ENCODE peak calls at places on chromosome 1, in eight cellular contexts. D is SJSA1; X is effector memory CD8-positive, alpha-beta T cell; Q is stimulated activated CD4-positive, alpha-beta T cell treated with anti-CD3 and anti-CD28 coated beads, Interleukin-4, amount 100 ng/mL, for 1 hour; C is AG09309; S is GM06990; P is NCI-H446 treated with DMSO at 0.1 percent for 48 hours; N is activated T-helper 1 cell treated with Interleukin-2 at 50 U/mL for 16 hours. I is an unnamed sample.

GRCh38 chr1:114113801-114114750 is 39.6 kb downstream of the SYT6 start:
- DNase-seq in N (no peak), C (no peak), Q (no peak), S (no peak), P (no peak), D (no peak), X (no peak), I (no peak)

GRCh38 chr1:241883159-241883558 is 35.2 kb downstream of the EXO1 start:
- DNase-seq in S (no peak), C (no peak), P (no peak), N (no peak), Q (no peak), D (no peak), X (no peak), I (no peak)

GRCh38 chr1:100299521-100300222 is 33.7 kb downstream of the RTCA start:
- DNase-seq in X (no peak), P (no peak), D (no peak), N (no peak), Q (no peak), S (no peak), C (no peak), I (no peak)

GRCh38 chr1:19661721-19662228 is 2.9 kb upstream of the HTR6 start:
- DNase-seq in P (peak), X (peak), S (no peak), Q (peak), N (no peak), D (no peak), C (no peak), I (no peak)

GRCh38 chr1:246987083-246987690 is 20.7 kb downstream of the ZNF695 start:
- DNase-seq in Q (no peak), P (no peak), N (no peak), D (no peak), C (no peak), S (no peak), X (no peak), I (no peak)

GRCh38 chr1:208233546-208233945 is 10.6 kb downstream of the PLXNA2 start:
- DNase-seq in P (peak), C (no peak), S (no peak), N (no peak), D (peak), X (no peak), Q (no peak), I (no peak)

GRCh38 chr1:109570414-109570813 is 22.0 kb downstream of the GNAI3 start:
- DNase-seq in X (no peak), S (no peak), D (no peak), C (no peak), N (no peak), P (no peak), Q (no peak), I (no peak)

GRCh38 chr1:12634156-12634555 is 9.7 kb upstream of the AADACL4 start:
- DNase-seq in D (no peak), Q (no peak), N (no peak), X (no peak), S (no peak), C (no peak), P (no peak), I (no peak)

GRCh38 chr1:215397106-215397505 is 170.0 kb upstream of the KCTD3 start:
- DNase-seq in N (no peak), Q (no peak), S (no peak), C (no peak), P (no peak), D (no peak), X (no peak), I (no peak)

GRCh38 chr1:115496904-115497527 is 144.8 kb upstream of the VANGL1 start:
- DNase-seq in N (no peak), P (no peak), C (peak), Q (no peak), S (no peak), X (no peak), D (peak), I (no peak)

GRCh38 chr1:54294846-54295245 is 94.9 kb downstream of the MRPL37 start:
- DNase-seq in D (no peak), Q (no peak), N (no peak), X (no peak), P (no peak), S (no peak), C (no peak), I (no peak)

GRCh38 chr1:220528679-220529529 is 968 bp downstream of the MARK1 start:
- DNase-seq in C (no peak), Q (no peak), D (no peak), S (peak), X (no peak), N (no peak), P (no peak), I (peak)

GRCh38 chr1:162536511-162536910 is 25.0 kb upstream of the UAP1 start:
- DNase-seq in N (no peak), Q (no peak), D (no peak), C (peak), P (no peak), X (no peak), S (no peak), I (no peak)

GRCh38 chr1:40075251-40075650 is 21.8 kb downstream of the PPT1 start:
- DNase-seq in X (no peak), C (no peak), D (no peak), S (no peak), Q (no peak), P (no peak), N (no peak), I (no peak)

GRCh38 chr1:166090244-166090643 is 76.6 kb downstream of the FAM78B start:
- DNase-seq in D (no peak), C (no peak), N (no peak), S (no peak), P (no peak), X (no peak), Q (no peak), I (no peak)

GRCh38 chr1:199122532-199123311 is 483.9 kb downstream of the PTPRC start:
- DNase-seq in S (no peak), Q (no peak), X (no peak), N (no peak), C (peak), D (no peak), P (no peak), I (no peak)

GRCh38 chr1:4127595-4128140 is 227.6 kb upstream of the C1orf174 start:
- DNase-seq in N (no peak), C (no peak), Q (no peak), X (no peak), P (no peak), S (no peak), D (no peak), I (no peak)

GRCh38 chr1:101119289-101119688 is 93.7 kb upstream of the DPH5 start:
- DNase-seq in D (no peak), P (no peak), N (no peak), C (no peak), X (no peak), Q (no peak), S (no peak), I (no peak)

GRCh38 chr1:213820362-213821149 is 167.2 kb upstream of the PROX1 start:
- DNase-seq in Q (no peak), X (no peak), P (peak), C (no peak), S (no peak), D (no peak), N (no peak), I (no peak)

GRCh38 chr1:201678264-201679101 is 139.6 kb downstream of the NAV1 start:
- DNase-seq in Q (no peak), P (no peak), D (no peak), S (no peak), N (no peak), C (no peak), X (no peak), I (no peak)

GRCh38 chr1:85617582-85618237 is 37.1 kb downstream of the CCN1 start:
- DNase-seq in S (no peak), D (no peak), Q (no peak), N (no peak), P (no peak), X (no peak), C (peak), I (no peak)